ENCODE peak calls at places on chromosomes 2 and 18, in six cellular contexts. One of them, this sample, is unnamed.
A peak's percentile ranks its signal among the peaks of the same experiment; 100 is the strongest.

GRCh38 chr2:173264603-173265366 is 89.9 kb upstream of the CDCA7 start:
- DNase-seq in uterus: no peak
- DNase-seq in right lobe of liver: no peak
- DNase-seq in spleen: peak; percentile 80
- DNase-seq in Peyer's patch: peak; percentile 68
- DNase-seq in K562: no peak
- DNase-seq in this sample: peak; percentile 58

GRCh38 chr2:88067598-88067997 is at the start of gene SMYD1:
- DNase-seq in uterus: no peak
- DNase-seq in right lobe of liver: no peak
- DNase-seq in spleen: no peak
- DNase-seq in Peyer's patch: no peak
- DNase-seq in K562: no peak
- DNase-seq in this sample: no peak

GRCh38 chr18:57806891-57807280 is 3.8 kb upstream of the ATP8B1 start:
- DNase-seq in uterus: no peak
- DNase-seq in right lobe of liver: no peak
- DNase-seq in spleen: no peak
- DNase-seq in Peyer's patch: peak; percentile 50
- DNase-seq in K562: no peak
- DNase-seq in this sample: no peak

GRCh38 chr18:75810481-75810880 is 383.0 kb upstream of the SMIM21 start:
- DNase-seq in uterus: no peak
- DNase-seq in right lobe of liver: no peak
- DNase-seq in spleen: no peak
- DNase-seq in Peyer's patch: no peak
- DNase-seq in K562: no peak
- DNase-seq in this sample: no peak

GRCh38 chr18:13036622-13037320 is 45.6 kb downstream of the CEP192 start:
- DNase-seq in uterus: no peak
- DNase-seq in right lobe of liver: no peak
- DNase-seq in spleen: no peak
- DNase-seq in Peyer's patch: no peak
- DNase-seq in K562: no peak
- DNase-seq in this sample: no peak

GRCh38 chr2:41434991-41435390 is 612.8 kb upstream of the PKDCC start:
- DNase-seq in uterus: no peak
- DNase-seq in right lobe of liver: no peak
- DNase-seq in spleen: no peak
- DNase-seq in Peyer's patch: no peak
- DNase-seq in K562: no peak
- DNase-seq in this sample: no peak

GRCh38 chr18:22385718-22386117 is 32.0 kb downstream of the CTAGE1 start:
- DNase-seq in uterus: no peak
- DNase-seq in right lobe of liver: no peak
- DNase-seq in spleen: no peak
- DNase-seq in Peyer's patch: no peak
- DNase-seq in K562: no peak
- DNase-seq in this sample: no peak

GRCh38 chr2:241230435-241230834 is 42.0 kb downstream of the ANO7 start:
- DNase-seq in uterus: no peak
- DNase-seq in right lobe of liver: peak; percentile 36
- DNase-seq in spleen: peak; percentile 45
- DNase-seq in Peyer's patch: no peak
- DNase-seq in K562: no peak
- DNase-seq in this sample: no peak

GRCh38 chr2:84613082-84613481 is 96.8 kb downstream of the DNAH6 start:
- DNase-seq in uterus: no peak
- DNase-seq in right lobe of liver: no peak
- DNase-seq in spleen: no peak
- DNase-seq in Peyer's patch: no peak
- DNase-seq in K562: no peak
- DNase-seq in this sample: no peak

GRCh38 chr18:51029378-51029693 is 677 bp upstream of the SMAD4 start:
- DNase-seq in uterus: no peak
- DNase-seq in right lobe of liver: no peak
- DNase-seq in spleen: no peak
- DNase-seq in Peyer's patch: no peak
- DNase-seq in K562: no peak
- DNase-seq in this sample: no peak

GRCh38 chr2:57440437-57440836 is 606.2 kb upstream of the VRK2 start:
- DNase-seq in uterus: no peak
- DNase-seq in right lobe of liver: no peak
- DNase-seq in spleen: no peak
- DNase-seq in Peyer's patch: no peak
- DNase-seq in K562: no peak
- DNase-seq in this sample: no peak

GRCh38 chr18:78738076-78738690 is 241.4 kb upstream of the SALL3 start:
- DNase-seq in uterus: no peak
- DNase-seq in right lobe of liver: no peak
- DNase-seq in spleen: peak; percentile 46
- DNase-seq in Peyer's patch: peak; percentile 31
- DNase-seq in K562: no peak
- DNase-seq in this sample: no peak

GRCh38 chr2:96949701-96950350 is 36.6 kb downstream of the FAM178B start:
- DNase-seq in uterus: no peak
- DNase-seq in right lobe of liver: no peak
- DNase-seq in spleen: no peak
- DNase-seq in Peyer's patch: no peak
- DNase-seq in K562: no peak
- DNase-seq in this sample: no peak

DNA sequence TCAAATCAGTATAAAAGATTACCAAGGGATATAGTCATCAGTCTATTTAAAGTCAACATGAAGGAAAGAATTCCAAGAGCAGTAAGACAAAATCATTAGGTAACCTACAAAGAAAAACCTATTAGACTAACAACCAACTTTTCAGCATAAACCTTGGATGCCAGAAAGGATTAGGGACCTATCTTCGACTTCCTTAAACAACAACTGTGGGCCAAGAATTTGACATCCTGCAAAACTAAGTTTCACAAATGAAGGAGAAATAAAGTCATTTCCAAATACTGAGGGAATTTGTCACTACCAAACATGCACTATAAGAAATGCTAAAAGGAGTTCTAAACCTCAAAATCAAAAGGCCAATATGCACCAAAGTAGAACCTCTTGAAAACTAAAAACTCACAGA is 147.9 kb upstream of the TFPI start:
- DNase-seq in uterus: no peak
- DNase-seq in right lobe of liver: no peak
- DNase-seq in spleen: no peak
- DNase-seq in Peyer's patch: no peak
- DNase-seq in K562: no peak
- DNase-seq in this sample: no peak
- H3K4me1 ChIP-seq in uterus: no peaks in the 10 kb centered on the region
- H3K4me1 ChIP-seq in right lobe of liver: no peaks in the 10 kb centered on the region
- H3K4me1 ChIP-seq in spleen: no peaks in the 10 kb centered on the region
- H3K4me1 ChIP-seq in Peyer's patch: no peaks in the 10 kb centered on the region
- H3K4me1 ChIP-seq in K562: no peaks in the 10 kb centered on the region
- H3K4me1 ChIP-seq in this sample: no peaks in the 10 kb centered on the region

DNA sequence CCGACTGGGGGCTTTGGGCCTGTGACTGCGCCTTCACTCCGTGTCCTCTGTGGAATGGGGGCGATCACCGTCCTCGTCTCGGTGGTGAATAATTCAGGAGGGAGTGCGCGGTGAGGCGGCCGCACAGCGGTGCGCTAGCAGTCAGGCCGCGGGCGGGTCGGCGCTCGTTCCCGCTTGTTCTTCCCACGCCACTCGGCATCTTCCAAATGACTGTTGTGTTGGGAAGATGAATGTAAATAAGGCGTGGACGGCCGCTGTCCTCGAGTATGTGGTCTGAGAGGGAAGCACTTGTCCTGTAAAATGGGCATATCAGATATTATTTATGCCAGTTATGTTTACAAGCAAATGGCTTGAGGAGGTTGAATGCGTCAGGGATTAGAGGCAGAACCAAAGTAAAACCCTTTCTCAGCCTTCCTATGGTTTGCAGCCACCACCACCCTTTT is 607 bp upstream of the VPS4B start:
- DNase-seq in uterus: no peak
- DNase-seq in right lobe of liver: no peak
- DNase-seq in spleen: peak; percentile 92
- DNase-seq in Peyer's patch: no peak
- DNase-seq in K562: no peak
- DNase-seq in this sample: peak; percentile 35
- TF ChIP-seq POLR2A in uterus: no peak
- TF ChIP-seq POLR2A in right lobe of liver: no peak
- TF ChIP-seq POLR2A in spleen: no peak
- TF ChIP-seq POLR2A in Peyer's patch: no peak
- TF ChIP-seq POLR2A in K562: no peak
- TF ChIP-seq POLR2A in this sample: no peak

GRCh38 chr2:10329584-10329879 is 26.8 kb downstream of the HPCAL1 start:
- DNase-seq in uterus: no peak
- DNase-seq in right lobe of liver: no peak
- DNase-seq in spleen: no peak
- DNase-seq in Peyer's patch: no peak
- DNase-seq in K562: no peak
- DNase-seq in this sample: no peak

GRCh38 chr2:10330700-10331032 is 28.0 kb downstream of the HPCAL1 start:
- DNase-seq in uterus: no peak
- DNase-seq in right lobe of liver: no peak
- DNase-seq in spleen: no peak
- DNase-seq in Peyer's patch: no peak
- DNase-seq in K562: no peak
- DNase-seq in this sample: no peak

GRCh38 chr2:10328667-10329583 is 26.2 kb downstream of the HPCAL1 start:
- DNase-seq in uterus: no peak
- DNase-seq in right lobe of liver: no peak
- DNase-seq in spleen: no peak
- DNase-seq in Peyer's patch: peak; percentile 54
- DNase-seq in K562: no peak
- DNase-seq in this sample: no peak

GRCh38 chr2:10331033-10331701 is 28.5 kb downstream of the HPCAL1 start:
- DNase-seq in uterus: peak; percentile 37
- DNase-seq in right lobe of liver: peak; percentile 73
- DNase-seq in spleen: peak; percentile 94
- DNase-seq in Peyer's patch: peak; percentile 92
- DNase-seq in K562: peak; percentile 69
- DNase-seq in this sample: peak; percentile 90

DNA sequence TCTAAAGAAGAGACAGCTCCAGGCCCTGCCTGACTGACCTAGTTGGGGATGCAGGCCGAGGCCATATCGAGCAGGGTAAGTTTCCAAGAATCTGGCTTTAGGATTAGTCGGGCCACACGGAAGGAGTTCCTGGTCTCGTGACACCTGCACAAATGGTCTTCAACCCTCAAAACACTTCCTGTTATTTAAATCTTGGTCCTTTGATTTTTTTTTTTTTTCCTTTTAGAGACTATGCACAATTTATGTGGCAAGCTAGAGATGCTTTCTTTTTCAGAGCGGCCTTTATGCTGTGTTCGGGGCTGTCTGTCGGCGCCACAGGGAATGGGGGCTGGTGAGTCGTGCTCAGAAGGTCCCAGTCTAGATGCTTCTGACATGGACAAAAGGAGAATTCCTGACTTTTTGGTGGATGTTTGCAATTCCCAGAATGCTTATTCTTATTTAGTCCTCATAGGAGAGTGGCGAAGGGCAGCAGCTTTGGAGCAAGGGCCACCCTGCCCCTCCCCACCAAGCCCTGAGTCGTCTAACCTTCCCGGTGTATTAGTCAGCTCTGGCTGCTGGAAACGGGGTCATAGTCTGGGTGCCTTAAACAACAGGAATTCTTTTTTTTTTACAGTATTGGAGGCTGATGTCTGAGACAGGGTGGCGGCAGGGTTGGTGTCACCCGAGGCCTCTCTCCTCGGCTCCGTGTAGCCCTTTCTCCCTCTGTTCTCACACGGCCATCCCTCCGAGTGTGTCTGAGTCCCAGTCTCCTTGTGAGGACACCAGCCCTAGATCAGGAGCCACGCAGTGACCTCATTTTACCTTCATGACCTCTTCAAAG is 27.4 kb downstream of the HPCAL1 start:
- DNase-seq in uterus: no peak
- DNase-seq in right lobe of liver: no peak
- DNase-seq in spleen: no peak
- DNase-seq in Peyer's patch: peak; percentile 85
- DNase-seq in K562: no peak
- DNase-seq in this sample: no peak
- H3K4me1 ChIP-seq in uterus: no peaks in the 10 kb centered on the region
- H3K4me1 ChIP-seq in right lobe of liver: no peaks in the 10 kb centered on the region
- H3K4me1 ChIP-seq in spleen: peaks cover 50% of the 10 kb centered on the region
- H3K4me1 ChIP-seq in Peyer's patch: peaks cover 73% of the 10 kb centered on the region
- H3K4me1 ChIP-seq in K562: peaks cover 60% of the 10 kb centered on the region
- H3K4me1 ChIP-seq in this sample: peaks cover 72% of the 10 kb centered on the region

GRCh38 chr2:205683179-205683978 is 1.1 kb downstream of the NRP2 start:
- DNase-seq in uterus: no peak
- DNase-seq in right lobe of liver: no peak
- DNase-seq in spleen: no peak
- DNase-seq in Peyer's patch: no peak
- DNase-seq in K562: no peak
- DNase-seq in this sample: no peak

GRCh38 chr2:205683991-205684390 is 1.7 kb downstream of the NRP2 start:
- DNase-seq in uterus: no peak
- DNase-seq in right lobe of liver: no peak
- DNase-seq in spleen: no peak
- DNase-seq in Peyer's patch: no peak
- DNase-seq in K562: no peak
- DNase-seq in this sample: no peak

GRCh38 chr2:205680903-205681302 is 1.4 kb upstream of the NRP2 start:
- DNase-seq in uterus: no peak
- DNase-seq in right lobe of liver: no peak
- DNase-seq in spleen: no peak
- DNase-seq in Peyer's patch: no peak
- DNase-seq in K562: no peak
- DNase-seq in this sample: no peak

GRCh38 chr2:205681836-205682238 is 464 bp upstream of the NRP2 start:
- DNase-seq in uterus: peak; percentile 46
- DNase-seq in right lobe of liver: no peak
- DNase-seq in spleen: no peak
- DNase-seq in Peyer's patch: peak; percentile 60
- DNase-seq in K562: no peak
- DNase-seq in this sample: no peak

DNA sequence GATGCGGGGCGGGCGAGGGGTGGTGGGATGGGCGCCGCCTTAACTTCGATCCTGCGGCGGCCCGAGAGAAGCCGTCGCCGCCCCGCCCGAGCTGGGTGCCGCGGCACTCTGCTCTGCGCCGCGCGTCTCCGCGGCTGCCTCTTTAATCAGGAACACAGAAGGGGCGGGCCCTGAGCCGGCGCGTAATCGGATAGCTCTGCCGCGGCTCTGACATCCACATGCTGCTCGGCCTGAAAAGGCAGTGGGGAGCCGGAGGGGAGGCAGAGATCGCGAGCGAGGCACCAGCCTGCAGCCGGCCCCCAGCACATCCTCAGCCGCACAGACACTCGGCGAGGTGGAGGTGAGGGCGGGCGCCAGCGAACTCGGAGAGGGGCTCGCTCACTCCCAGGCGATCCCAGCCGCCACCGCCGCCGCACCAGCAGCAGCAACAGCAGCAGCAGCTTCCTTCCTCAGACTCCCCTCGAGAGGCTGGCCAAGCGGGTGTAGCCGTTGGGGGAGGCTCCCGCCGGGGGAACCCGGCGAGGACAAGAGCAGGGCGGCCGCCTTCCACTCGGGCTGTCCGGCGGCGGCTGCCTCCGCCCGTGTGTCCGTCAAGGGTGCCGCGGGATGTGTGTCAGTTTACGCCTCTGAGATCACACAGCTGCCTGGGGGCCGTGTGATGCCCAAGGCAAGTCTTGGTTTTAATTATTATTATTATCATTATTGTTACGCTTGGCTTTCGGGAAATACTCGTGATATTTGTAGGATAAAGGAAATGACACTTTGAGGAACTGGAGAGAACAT is at the start of gene NRP2:
- DNase-seq in uterus: peak; percentile 94
- DNase-seq in right lobe of liver: peak; percentile 80
- DNase-seq in spleen: peak; percentile 90
- DNase-seq in Peyer's patch: peak; percentile 88
- DNase-seq in K562: peak; percentile 8
- DNase-seq in this sample: peak; percentile 90
- TF ChIP-seq POLR2A in uterus: peak; percentile 99
- TF ChIP-seq POLR2A in right lobe of liver: peak; percentile 86
- TF ChIP-seq POLR2A in spleen: peak; percentile 87
- TF ChIP-seq POLR2A in Peyer's patch: peak; percentile 62
- TF ChIP-seq POLR2A in K562: no peak
- TF ChIP-seq POLR2A in this sample: peak; percentile 96